ENCODE peak calls at places on chromosomes 12 and 14, in ten cellular contexts. O, P, R, C, E, J, Y, V, B and K are unnamed samples.

GRCh38 chr14:77307099-77307496 is 13.6 kb downstream of the POMT2 start:
- DNase-seq in E (no peak), P (no peak), Y (no peak), O (no peak), B (no peak), R (peak; percentile 22), V (peak; percentile 32), J (no peak), C (no peak), K (no peak)

GRCh38 chr12:26113194-26113654 is 11.6 kb downstream of the BHLHE41 start:
- DNase-seq in J (no peak), E (no peak), V (peak; percentile 24), C (no peak), Y (no peak), B (no peak), O (no peak), P (no peak), R (no peak), K (no peak)

GRCh38 chr12:56029666-56030293 is 8.9 kb downstream of the IKZF4 start:
- DNase-seq in E (peak; percentile 66), R (peak; percentile 60), Y (no peak), B (peak; percentile 84), P (no peak), C (peak; percentile 45), V (peak; percentile 83), O (no peak), J (peak; percentile 66), K (peak; percentile 71)

GRCh38 chr14:100871234-100872186 is 32.0 kb downstream of the RTL1 start:
- DNase-seq in P (no peak), R (peak; percentile 78), E (no peak), V (peak; percentile 25), O (no peak), Y (no peak), B (peak; percentile 12), J (no peak), C (no peak), K (no peak)

GRCh38 chr14:88521818-88522217 is 33.0 kb downstream of the PTPN21 start:
- DNase-seq in Y (no peak), B (peak; percentile 20), R (no peak), E (no peak), P (no peak), J (no peak), V (peak; percentile 47), O (no peak), C (no peak), K (no peak)

GRCh38 chr12:14283489-14284144 is 81.9 kb upstream of the ATF7IP start:
- DNase-seq in V (no peak), Y (peak; percentile 76), R (no peak), J (peak; percentile 53), O (no peak), C (no peak), E (peak; percentile 77), B (no peak), P (no peak), K (peak; percentile 39)

GRCh38 chr12:130981156-130981789 is 27.6 kb downstream of the ADGRD1 start:
- DNase-seq in E (peak; percentile 76), J (no peak), C (no peak), B (no peak), P (no peak), O (no peak), R (no peak), V (no peak), Y (no peak), K (no peak)

GRCh38 chr14:59428581-59429012 is 36.6 kb downstream of the GPR135 start:
- DNase-seq in R (peak; percentile 83), V (peak; percentile 82), E (peak; percentile 19), P (peak; percentile 32), C (no peak), B (peak; percentile 74), O (no peak), J (no peak), Y (no peak), K (no peak)

DNA sequence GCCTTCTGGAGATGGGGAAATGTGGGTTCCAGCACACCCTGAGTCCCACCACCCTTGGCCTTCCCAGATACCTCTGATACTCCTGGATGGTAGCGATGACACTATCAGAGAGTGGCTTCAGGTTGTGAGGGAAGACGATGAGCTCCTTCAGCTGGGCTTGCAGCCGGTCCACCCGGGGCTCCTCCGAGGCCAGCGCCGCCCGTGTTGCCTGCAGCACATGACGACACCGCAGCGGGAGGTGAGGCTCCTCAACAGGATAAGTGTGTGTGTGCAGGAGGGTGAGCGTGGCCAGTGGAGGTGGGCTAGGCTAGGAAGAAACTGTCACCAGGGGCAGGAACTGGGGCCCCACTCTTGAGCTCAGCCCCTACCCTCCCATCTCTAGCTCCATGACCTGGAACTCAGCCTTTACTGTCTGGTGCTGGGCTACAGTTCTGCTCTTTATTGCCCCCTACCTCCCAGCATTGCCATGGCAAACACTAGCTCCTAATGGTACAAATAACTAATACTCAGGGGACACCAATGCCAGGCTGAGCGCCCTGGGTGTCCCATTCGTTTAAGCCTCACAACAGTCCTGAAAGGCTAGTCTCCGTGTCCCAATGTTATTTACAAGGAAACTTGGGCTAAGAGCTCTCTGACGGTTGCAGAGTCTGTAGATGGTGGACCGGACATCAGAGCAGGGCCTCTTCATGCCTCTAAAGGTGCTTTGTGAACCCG is 64.1 kb downstream of the SYNE3 start:
- DNase-seq in B (peak; percentile 20), C (no peak), O (no peak), V (no peak), J (peak; percentile 60), R (no peak), Y (no peak), E (peak; percentile 61), P (no peak), K (peak; percentile 61)
- TF ChIP-seq CTCF in B (peak; percentile 49), C (peak; percentile 45), O (no peak), V (peak; percentile 47), J (peak; percentile 17), R (peak; percentile 45), Y (peak; percentile 41), E (peak; percentile 79), P (peak; percentile 52), K (peak; percentile 42)

GRCh38 chr12:39352470-39352869 is 90.5 kb downstream of the KIF21A start:
- DNase-seq in P (no peak), C (no peak), B (no peak), Y (no peak), R (no peak), O (no peak), E (peak; percentile 5), V (no peak), J (no peak), K (no peak)

GRCh38 chr12:39343665-39344064 is 99.3 kb downstream of the KIF21A start:
- DNase-seq in V (no peak), P (no peak), E (no peak), O (no peak), B (no peak), C (no peak), J (no peak), Y (no peak), R (no peak), K (no peak)

GRCh38 chr12:39348523-39348922 is 94.4 kb downstream of the KIF21A start:
- DNase-seq in C (no peak), R (no peak), J (no peak), B (no peak), O (no peak), E (no peak), V (no peak), P (no peak), Y (no peak), K (no peak)

GRCh38 chr12:39351153-39351552 is 91.8 kb downstream of the KIF21A start:
- DNase-seq in B (no peak), J (no peak), O (no peak), V (no peak), Y (no peak), R (no peak), E (no peak), C (no peak), P (no peak), K (no peak)

DNA sequence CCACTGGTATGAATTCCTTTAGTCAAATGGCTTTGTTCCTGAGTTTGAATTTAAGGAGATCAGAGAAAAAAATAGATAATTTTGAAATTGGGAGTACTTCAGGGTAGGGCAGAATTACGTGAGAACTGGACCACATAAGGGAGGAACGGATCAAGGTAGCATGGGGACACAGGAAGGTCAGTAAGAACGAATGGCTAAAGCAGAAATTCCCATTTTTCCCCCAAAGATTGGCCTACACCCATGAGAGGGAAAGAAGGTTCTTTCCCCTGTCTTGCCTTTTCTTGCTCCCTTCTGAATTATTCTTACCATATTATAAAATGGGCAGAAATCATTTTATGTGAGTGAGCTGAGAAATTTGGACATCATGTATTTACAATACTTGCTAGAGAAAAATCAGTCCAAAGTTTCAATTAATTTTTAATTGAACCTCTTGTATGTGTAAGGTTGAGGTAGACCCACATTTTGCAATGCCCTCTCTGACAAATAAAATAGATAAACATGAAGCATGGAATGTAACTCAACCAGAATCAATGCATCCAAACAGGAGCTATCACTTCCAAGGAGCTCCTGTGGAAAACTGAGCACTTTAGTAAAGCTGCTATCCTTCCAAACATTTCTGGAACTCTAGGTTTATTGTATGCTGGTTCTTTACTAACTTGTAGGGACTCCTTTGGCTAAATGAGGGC is 93.8 kb downstream of the KIF21A start:
- DNase-seq in C (no peak), R (no peak), P (no peak), O (no peak), Y (no peak), V (no peak), B (no peak), J (no peak), E (no peak), K (no peak)
- TF ChIP-seq CTCF in C (no peak), R (no peak), P (no peak), O (no peak), Y (no peak), V (no peak), B (no peak), J (no peak), E (no peak), K (no peak)

DNA sequence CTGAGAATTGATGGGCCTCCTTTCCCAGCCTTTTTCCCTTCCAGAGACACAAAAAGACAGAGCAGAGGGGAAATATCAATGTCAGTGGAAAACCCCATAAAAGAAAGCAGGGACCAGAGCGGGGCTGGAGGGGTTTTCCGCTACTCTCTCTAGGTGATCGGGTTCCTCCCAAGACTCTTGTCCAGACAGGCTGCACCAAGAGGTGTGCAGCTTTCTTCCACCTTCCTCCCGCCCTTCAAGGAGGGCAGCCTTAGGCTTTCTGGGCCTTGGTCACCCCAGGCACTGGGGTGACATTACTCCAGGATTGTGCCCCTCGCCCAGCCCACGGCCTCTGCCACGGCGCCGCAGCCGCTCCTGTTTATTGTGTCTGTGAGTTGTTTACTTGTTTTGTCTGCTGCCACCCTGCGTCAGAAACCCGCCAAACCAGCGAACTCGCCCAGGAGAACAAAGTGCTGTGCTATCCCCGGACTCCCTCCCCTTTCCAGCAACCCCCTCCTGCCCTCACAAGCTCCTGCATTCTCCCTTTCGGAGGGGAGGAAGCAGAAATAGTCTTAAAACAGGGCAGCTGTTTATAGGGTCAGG is 6.7 kb upstream of the HOXC6 start:
- DNase-seq in J (peak; percentile 68), R (no peak), V (no peak), C (no peak), O (no peak), B (no peak), Y (no peak), P (no peak), E (peak; percentile 24), K (no peak)
- TF ChIP-seq CTCF in J (peak; percentile 46), R (peak; percentile 5), V (no peak), C (no peak), O (no peak), B (no peak), Y (peak; percentile 25), P (no peak), E (peak; percentile 58), K (peak; percentile 46)

DNA sequence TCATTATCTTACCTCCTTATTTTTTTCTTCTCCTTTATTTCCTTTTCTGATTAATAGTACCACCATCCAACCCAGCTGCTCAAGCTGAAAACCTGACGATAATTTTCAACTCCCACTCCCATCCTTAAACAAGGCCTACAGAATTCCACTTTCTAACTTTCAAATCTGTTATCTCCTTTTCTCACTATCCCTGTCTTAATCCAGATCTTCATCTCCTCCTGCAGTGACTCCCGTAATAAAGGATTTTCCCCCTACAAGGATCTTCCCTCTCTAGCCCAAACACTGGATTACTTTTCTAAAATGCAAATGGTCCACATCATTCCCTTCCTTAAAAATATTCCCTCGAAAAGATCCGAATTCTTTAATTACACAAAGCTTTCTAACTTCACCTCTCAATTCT is 1.5 kb downstream of the TRAPPC6B start:
- DNase-seq in O (no peak), P (no peak), E (no peak), V (no peak), J (no peak), Y (no peak), R (no peak), B (no peak), C (no peak), K (no peak)
- TF ChIP-seq CTCF in O (no peak), P (no peak), E (no peak), V (no peak), J (no peak), Y (no peak), R (no peak), B (no peak), C (no peak), K (no peak)